ENCODE peak calls at places on chromosomes 4 and X, in nine cellular contexts. K is uterus, C is gastrocnemius medialis, L is sigmoid colon, X is HCT116, J is HepG2, P is K562, M is A549, V is transverse colon. O is an unnamed sample.

GRCh38 chr4:117626664-117627063 is 407.6 kb upstream of the NDST3 start:
- DNase-seq in V (no peak), K (no peak), C (no peak), M (no peak), X (no peak), L (no peak), J (peak), P (no peak), O (no peak)

GRCh38 chr4:107760281-107760947 is 40.4 kb upstream of the PAPSS1 start:
- DNase-seq in X (no peak), K (no peak), C (no peak), V (peak), P (peak), J (peak), L (no peak), M (peak), O (no peak)

GRCh38 chr4:3300198-3300671 is 7.4 kb downstream of the RGS12 start:
- DNase-seq in L (no peak), M (no peak), P (no peak), K (no peak), C (peak), X (no peak), V (no peak), J (no peak), O (no peak)

GRCh38 chrX:69506617-69507499 is 2.7 kb downstream of the NALF2 start:
- DNase-seq in C (no peak), K (no peak), V (no peak), M (no peak), P (no peak), L (no peak), J (no peak), X (no peak), O (no peak)

GRCh38 chr4:148287111-148287510 is 155.1 kb downstream of the NR3C2 start:
- DNase-seq in P (no peak), V (no peak), X (no peak), C (no peak), K (no peak), J (no peak), L (no peak), M (no peak), O (no peak)

GRCh38 chrX:9746148-9746880 is 19.3 kb downstream of the GPR143 start:
- DNase-seq in L (no peak), X (no peak), J (no peak), M (no peak), C (no peak), K (no peak), P (no peak), V (no peak), O (peak)

GRCh38 chr4:921830-922331 is 10.2 kb downstream of the GAK start:
- DNase-seq in K (no peak), L (no peak), M (no peak), C (peak), X (no peak), J (no peak), V (peak), P (no peak), O (no peak)

GRCh38 chrX:11724122-11725017 is 33.7 kb upstream of the MSL3 start:
- DNase-seq in V (no peak), K (peak), L (no peak), X (peak), C (no peak), M (peak), J (peak), P (peak), O (peak)

GRCh38 chrX:42615161-42615563 is 162.8 kb downstream of the PPP1R2C start:
- DNase-seq in V (peak), K (no peak), L (no peak), J (no peak), M (no peak), P (peak), C (no peak), X (peak), O (peak)

GRCh38 chr4:20591571-20592455 is 108.4 kb upstream of the PACRGL start:
- DNase-seq in J (no peak), K (no peak), P (no peak), L (no peak), V (no peak), C (no peak), M (no peak), X (no peak), O (no peak)

GRCh38 chr4:156962551-156962974 is 9.0 kb downstream of the PDGFC start:
- DNase-seq in J (peak), P (no peak), C (no peak), V (no peak), M (no peak), X (no peak), L (peak), K (peak), O (no peak)

GRCh38 chr4:41064953-41065352 is 149.4 kb downstream of the APBB2 start:
- DNase-seq in J (no peak), K (no peak), V (no peak), C (no peak), M (no peak), L (no peak), X (no peak), P (no peak), O (no peak)
- H3K4me3 ChIP-seq in J (no peak), K (no peak), V (no peak), C (no peak), M (no peak), L (no peak), X (no peak), P (no peak), O (no peak)

GRCh38 chr4:104489731-104490095 is 5.0 kb downstream of the CXXC4 start:
- DNase-seq in L (no peak), V (no peak), C (no peak), J (no peak), M (no peak), X (no peak), K (no peak), P (no peak), O (no peak)

GRCh38 chr4:104491826-104492771 is 2.6 kb downstream of the CXXC4 start:
- DNase-seq in X (no peak), L (no peak), C (no peak), J (no peak), M (peak), V (peak), K (no peak), P (no peak), O (no peak)

GRCh38 chr4:104490096-104490769 is 4.5 kb downstream of the CXXC4 start:
- DNase-seq in M (peak), K (no peak), X (no peak), C (no peak), J (no peak), P (no peak), L (peak), V (peak), O (no peak)

GRCh38 chr4:104490770-104491395 is 3.8 kb downstream of the CXXC4 start:
- DNase-seq in J (peak), C (peak), X (no peak), K (peak), V (peak), P (peak), L (peak), M (peak), O (peak)

DNA sequence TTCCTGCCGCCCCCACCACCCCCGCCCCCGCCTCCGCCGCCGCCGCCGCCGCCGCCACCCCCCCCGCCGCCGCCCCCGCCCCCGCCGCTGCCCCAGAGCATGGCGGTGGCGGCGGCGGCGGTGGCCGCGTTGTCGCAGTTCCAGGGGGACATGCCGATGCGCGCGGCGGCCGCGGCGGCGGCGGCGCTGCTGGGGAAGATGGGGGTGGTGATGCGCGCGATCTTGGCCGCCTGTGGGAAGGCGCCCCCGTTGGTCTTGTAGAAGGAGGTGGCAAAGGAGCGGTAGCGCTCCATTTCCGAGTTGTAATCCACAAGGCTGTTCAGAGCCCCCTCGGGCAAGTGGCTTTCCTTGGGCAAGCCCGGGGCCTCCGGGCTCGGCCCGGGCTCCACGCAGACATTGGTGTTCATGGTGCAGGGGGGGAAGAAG is 3.3 kb downstream of the CXXC4 start:
- DNase-seq in K (peak), V (peak), L (peak), P (peak), M (peak), X (no peak), J (no peak), C (peak), O (peak)
- TF ChIP-seq POLR2A in K (no peak), V (no peak), L (no peak), P (no peak), M (peak), X (no peak), J (no peak), C (no peak), O (no peak)

GRCh38 chrX:145178268-145178667 is 69.0 kb upstream of the SPANXN1 start:
- DNase-seq in C (no peak), K (no peak), X (no peak), M (peak), J (no peak), P (no peak), L (no peak), V (no peak), O (peak)
- TF ChIP-seq CTCF in C (no peak), K (no peak), X (no peak), M (no peak), J (no peak), P (no peak), L (no peak), V (no peak), O (no peak)

GRCh38 chr4:121711263-121712000 is 14.7 kb upstream of the ANXA5 start:
- DNase-seq in P (peak), M (peak), V (peak), X (peak), K (peak), L (peak), J (peak), C (peak), O (peak)
- H3K4me3 ChIP-seq in P (no peak), M (peak), V (peak), X (peak), K (peak), L (peak), J (peak), C (peak), O (no peak)

GRCh38 chrX:44872817-44873414 is at the start of gene KDM6A:
- DNase-seq in J (peak), X (peak), L (peak), V (peak), M (peak), K (peak), P (peak), C (peak), O (peak)
- TF ChIP-seq POLR2A in J (peak), X (peak), L (no peak), V (peak), M (no peak), K (peak), P (peak), C (peak), O (peak)

GRCh38 chrX:63424063-63424462 is 72.9 kb upstream of the SPIN4 start:
- DNase-seq in K (no peak), L (no peak), X (peak), V (no peak), C (no peak), M (no peak), J (no peak), P (no peak), O (no peak)

GRCh38 chrX:63417649-63418048 is 66.5 kb upstream of the SPIN4 start:
- DNase-seq in P (no peak), V (no peak), X (no peak), L (no peak), M (no peak), J (no peak), K (no peak), C (no peak), O (no peak)

GRCh38 chrX:63426519-63426918 is 75.4 kb upstream of the SPIN4 start:
- DNase-seq in C (no peak), L (no peak), K (no peak), X (no peak), J (no peak), P (no peak), M (no peak), V (no peak), O (no peak)

GRCh38 chrX:63418211-63418610 is 67.1 kb upstream of the SPIN4 start:
- DNase-seq in V (no peak), M (no peak), C (no peak), X (no peak), L (no peak), P (no peak), J (no peak), K (no peak), O (no peak)

DNA sequence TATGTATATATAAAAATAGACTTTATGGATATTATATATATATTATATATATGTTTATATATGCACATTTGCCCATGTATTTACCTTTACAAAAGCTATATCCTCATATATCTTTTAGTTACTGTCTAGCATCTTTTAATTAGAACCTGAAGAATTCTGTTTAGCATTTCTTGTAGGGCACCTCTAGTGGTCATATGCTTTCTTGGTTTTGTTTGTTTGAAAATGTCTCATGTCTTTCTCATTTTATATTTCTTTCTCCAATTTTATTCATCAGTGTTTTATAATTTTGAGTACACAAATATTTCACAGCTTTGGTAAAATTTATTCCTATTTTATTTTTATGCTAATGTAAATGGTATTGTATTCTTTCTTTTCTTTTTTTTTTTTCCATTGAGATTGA is 70.3 kb upstream of the SPIN4 start:
- DNase-seq in L (no peak), M (no peak), X (no peak), P (no peak), C (no peak), K (no peak), J (no peak), V (no peak), O (no peak)
- TF ChIP-seq CTCF in L (no peak), M (no peak), X (no peak), P (no peak), C (no peak), K (no peak), J (no peak), V (no peak), O (no peak)

DNA sequence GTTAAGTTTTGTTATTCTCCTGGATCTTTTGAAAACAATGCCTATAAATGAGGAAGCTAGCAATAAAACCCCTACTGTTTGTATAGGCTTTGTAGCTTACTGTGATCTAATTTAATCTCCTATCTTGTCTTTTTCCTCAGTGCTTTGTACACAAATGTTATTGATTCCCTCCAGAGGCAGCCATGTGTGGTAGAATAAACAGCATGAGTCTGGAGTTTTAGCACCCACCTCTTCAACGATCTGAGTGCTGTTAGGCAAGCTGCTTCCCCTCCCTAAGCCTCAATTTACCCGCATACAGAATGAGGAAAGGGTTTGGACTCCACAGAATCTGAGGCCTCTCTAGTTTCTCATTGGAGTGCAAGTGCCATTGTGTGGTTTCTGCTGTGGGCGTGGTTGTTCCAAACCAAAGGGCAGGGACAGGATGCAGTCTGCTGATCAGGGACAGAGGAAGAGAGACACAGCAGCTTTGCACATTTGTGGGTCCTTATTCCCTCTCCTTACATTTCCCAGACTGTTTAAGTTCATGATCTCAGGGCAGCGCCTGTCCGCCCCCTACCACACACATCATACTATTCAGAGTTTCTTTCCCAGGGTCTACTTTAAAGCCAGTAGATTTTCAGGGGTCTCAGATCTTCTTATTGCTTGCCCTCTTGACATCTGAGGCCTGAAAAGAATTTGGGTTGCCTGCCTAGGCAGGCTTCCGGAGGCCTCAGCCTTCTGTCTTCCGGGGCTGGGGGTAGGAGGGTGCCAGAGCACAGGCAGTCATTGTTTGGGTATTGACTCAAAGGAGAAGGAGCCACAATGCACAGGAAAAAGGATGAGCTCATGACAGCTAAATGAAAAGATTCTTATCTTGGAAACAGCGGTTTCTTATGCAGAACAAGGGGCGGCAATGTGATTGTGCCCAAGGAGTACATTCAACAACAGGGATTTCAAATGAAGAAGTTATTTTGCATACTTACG is 114.9 kb upstream of the TEX13D start:
- DNase-seq in J (peak), V (peak), X (no peak), P (peak), M (no peak), K (no peak), L (no peak), C (peak), O (peak)
- H3K4me3 ChIP-seq in J (peak), V (no peak), X (no peak), P (no peak), M (no peak), K (no peak), L (no peak), C (no peak), O (peak)

DNA sequence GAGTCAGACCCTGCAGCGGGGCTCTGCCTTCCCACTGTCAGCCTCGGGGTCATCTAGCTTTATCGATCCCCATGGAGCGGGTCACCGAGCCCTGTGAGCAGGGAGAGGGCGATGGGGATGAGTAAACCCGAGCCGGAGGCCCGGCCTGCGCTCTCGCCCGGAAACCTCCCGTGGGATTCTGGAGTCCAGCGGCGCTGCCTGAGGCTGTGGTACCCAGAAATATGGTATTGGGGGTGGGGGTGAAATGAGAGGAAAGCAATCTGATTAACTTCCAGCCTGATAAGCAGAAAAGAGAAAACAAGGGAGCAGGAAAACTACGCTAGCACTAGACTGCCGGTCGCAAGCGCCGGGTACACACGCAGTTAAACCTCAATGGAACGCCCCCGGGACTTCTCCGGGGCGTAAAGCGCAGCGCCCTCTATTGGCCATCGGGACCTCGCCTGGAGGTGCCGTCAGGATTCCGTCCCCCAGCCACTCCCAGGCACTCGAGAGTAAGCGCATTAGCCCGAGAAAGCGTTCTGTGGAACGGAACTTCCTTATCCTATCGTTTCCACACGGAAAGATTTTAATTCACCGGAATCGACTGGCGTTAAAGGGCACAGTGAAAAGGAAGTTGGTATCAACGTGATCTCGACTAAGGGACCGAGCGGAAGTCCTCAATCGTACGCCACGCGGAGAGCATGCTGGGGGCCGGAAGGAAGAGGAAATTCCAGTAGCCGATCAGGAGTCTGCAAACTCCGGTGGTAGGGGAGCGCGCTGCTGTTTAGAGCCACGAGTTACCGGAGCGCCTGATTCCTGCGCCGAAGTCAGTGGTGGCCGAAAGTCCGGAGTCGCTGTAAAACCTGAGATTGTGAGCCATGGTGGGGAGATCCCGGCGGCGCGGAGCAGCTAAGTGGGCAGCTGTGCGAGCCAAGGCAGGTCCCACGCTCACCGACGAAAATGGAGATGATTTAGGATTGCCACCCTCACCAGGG is at the start of gene UTP3:
- DNase-seq in M (peak), X (peak), P (peak), C (peak), V (peak), J (peak), K (peak), L (peak), O (peak)
- TF ChIP-seq POLR2A in M (peak), X (peak), P (peak), C (peak), V (peak), J (peak), K (peak), L (peak), O (peak)

GRCh38 chr4:13542577-13543042 is 1.7 kb downstream of the NKX3-2 start:
- DNase-seq in C (no peak), X (no peak), V (no peak), K (no peak), J (no peak), L (peak), M (no peak), P (no peak), O (no peak)

GRCh38 chr4:13543091-13543581 is 1.2 kb downstream of the NKX3-2 start:
- DNase-seq in P (no peak), K (no peak), J (no peak), X (no peak), C (no peak), V (no peak), L (peak), M (no peak), O (no peak)

GRCh38 chr4:13540446-13541175 is 3.7 kb downstream of the NKX3-2 start:
- DNase-seq in P (no peak), J (no peak), C (no peak), M (no peak), X (no peak), L (peak), V (no peak), K (no peak), O (no peak)

GRCh38 chr4:13541176-13541604 is 3.1 kb downstream of the NKX3-2 start:
- DNase-seq in X (no peak), J (no peak), P (no peak), V (no peak), K (no peak), L (peak), M (no peak), C (no peak), O (no peak)

DNA sequence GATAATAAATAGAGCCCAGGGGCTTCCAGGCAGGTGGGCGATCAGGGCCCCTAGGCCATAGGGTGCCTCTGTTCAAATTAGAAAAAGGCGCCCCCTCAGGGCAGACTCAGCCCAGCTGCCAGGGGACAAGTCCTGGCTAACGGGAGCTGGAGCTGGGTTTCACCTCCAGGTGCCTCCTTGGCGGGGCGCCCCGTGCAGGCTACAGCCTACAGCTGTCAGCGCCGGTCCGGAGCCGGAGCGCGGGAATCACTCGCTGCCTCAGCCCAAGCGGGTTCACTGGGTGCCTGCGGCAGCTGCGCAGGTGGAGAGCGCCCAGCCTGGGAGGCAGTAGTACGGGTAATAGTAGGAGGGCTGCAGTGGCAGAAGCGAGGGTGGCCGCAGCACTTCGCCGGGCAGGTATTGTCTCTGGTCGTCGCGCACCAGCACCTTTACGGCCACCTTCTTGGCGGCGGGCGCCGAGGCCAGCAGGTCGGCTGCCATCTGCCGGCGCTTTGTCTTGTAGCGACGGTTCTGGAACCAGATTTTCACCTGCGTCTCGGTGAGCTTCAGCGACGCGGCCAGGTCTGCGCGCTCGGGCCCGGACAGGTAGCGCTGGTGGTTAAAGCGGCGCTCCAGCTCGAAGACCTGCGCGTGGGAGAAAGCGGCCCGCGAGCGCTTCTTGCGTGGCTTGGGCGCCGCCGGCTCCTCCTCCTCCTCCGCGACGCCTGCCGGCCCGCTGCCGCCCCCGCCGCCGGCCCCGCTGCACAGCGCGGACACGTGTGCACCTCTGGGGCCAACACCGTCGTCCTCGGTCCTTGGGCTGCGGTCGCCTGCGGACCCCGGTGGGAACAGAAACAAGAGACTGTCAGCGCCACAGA is 2.4 kb downstream of the NKX3-2 start:
- DNase-seq in L (peak), X (no peak), J (no peak), K (no peak), V (peak), P (no peak), C (no peak), M (no peak), O (no peak)
- TF ChIP-seq CTCF in L (peak), X (no peak), J (no peak), K (no peak), V (no peak), P (no peak), C (peak), M (peak), O (no peak)